ENCODE peak calls at places on chromosomes 12 and 14, in six cellular contexts. One of them, this sample, is unnamed.

GRCh38 chr14:20609215-20610001 is 18.2 kb upstream of the RNASE12 start:
- DNase-seq in substantia nigra: peak; percentile 46
- DNase-seq in sciatic nerve: peak; percentile 77
- DNase-seq in HS-5: peak; percentile 92
- DNase-seq in hippocampal formation: peak; percentile 54
- DNase-seq in EL: peak; percentile 90
- DNase-seq in this sample: peak; percentile 86

GRCh38 chr12:91948504-91948903 is 197.1 kb downstream of the BTG1 start:
- DNase-seq in HS-5: no peak
- DNase-seq in hippocampal formation: no peak
- DNase-seq in EL: no peak
- DNase-seq in substantia nigra: no peak
- DNase-seq in sciatic nerve: no peak
- DNase-seq in this sample: no peak

GRCh38 chr12:58046281-58046680 is 104.9 kb downstream of the ATP23 start:
- DNase-seq in sciatic nerve: no peak
- DNase-seq in EL: peak; percentile 28
- DNase-seq in HS-5: no peak
- DNase-seq in hippocampal formation: no peak
- DNase-seq in substantia nigra: no peak
- DNase-seq in this sample: no peak

GRCh38 chr12:103846415-103846814 is 5.4 kb upstream of the NT5DC3 start:
- DNase-seq in hippocampal formation: no peak
- DNase-seq in HS-5: no peak
- DNase-seq in EL: no peak
- DNase-seq in substantia nigra: no peak
- DNase-seq in sciatic nerve: no peak
- DNase-seq in this sample: no peak

GRCh38 chr12:3168775-3169221 is 91.6 kb downstream of the TSPAN9 start:
- DNase-seq in substantia nigra: no peak
- DNase-seq in EL: peak; percentile 97
- DNase-seq in sciatic nerve: no peak
- DNase-seq in HS-5: peak; percentile 89
- DNase-seq in hippocampal formation: no peak
- DNase-seq in this sample: no peak

GRCh38 chr12:65152012-65152411 is 17.4 kb upstream of the LEMD3 start:
- DNase-seq in HS-5: no peak
- DNase-seq in substantia nigra: no peak
- DNase-seq in sciatic nerve: no peak
- DNase-seq in hippocampal formation: no peak
- DNase-seq in EL: no peak
- DNase-seq in this sample: no peak

GRCh38 chr12:116066381-116067230 is 210.9 kb downstream of the MED13L start:
- DNase-seq in substantia nigra: peak; percentile 1
- DNase-seq in HS-5: no peak
- DNase-seq in hippocampal formation: no peak
- DNase-seq in sciatic nerve: no peak
- DNase-seq in EL: peak; percentile 49
- DNase-seq in this sample: no peak

GRCh38 chr12:3274664-3275063 is 197.5 kb downstream of the TSPAN9 start:
- DNase-seq in sciatic nerve: no peak
- DNase-seq in hippocampal formation: no peak
- DNase-seq in HS-5: no peak
- DNase-seq in substantia nigra: no peak
- DNase-seq in EL: no peak
- DNase-seq in this sample: no peak

GRCh38 chr12:82176016-82176415 is 182.2 kb downstream of the CCDC59 start:
- DNase-seq in hippocampal formation: no peak
- DNase-seq in substantia nigra: no peak
- DNase-seq in sciatic nerve: no peak
- DNase-seq in EL: no peak
- DNase-seq in HS-5: no peak
- DNase-seq in this sample: no peak

GRCh38 chr12:51388066-51388799 is 3.0 kb downstream of the GALNT6 start:
- DNase-seq in EL: peak; percentile 86
- DNase-seq in sciatic nerve: no peak
- DNase-seq in hippocampal formation: no peak
- DNase-seq in substantia nigra: peak; percentile 29
- DNase-seq in HS-5: no peak
- DNase-seq in this sample: peak; percentile 71

GRCh38 chr14:34539407-34540180 is at the start of gene EAPP:
- DNase-seq in substantia nigra: no peak
- DNase-seq in EL: peak; percentile 97
- DNase-seq in HS-5: peak; percentile 76
- DNase-seq in sciatic nerve: peak; percentile 98
- DNase-seq in hippocampal formation: no peak
- DNase-seq in this sample: peak; percentile 98

GRCh38 chr12:116136340-116136739 is 141.2 kb downstream of the MED13L start:
- DNase-seq in hippocampal formation: no peak
- DNase-seq in substantia nigra: no peak
- DNase-seq in EL: peak; percentile 68
- DNase-seq in HS-5: no peak
- DNase-seq in sciatic nerve: no peak
- DNase-seq in this sample: no peak

GRCh38 chr14:32761381-32761968 is 177.2 kb upstream of the NPAS3 start:
- DNase-seq in EL: peak; percentile 1
- DNase-seq in substantia nigra: no peak
- DNase-seq in hippocampal formation: no peak
- DNase-seq in sciatic nerve: no peak
- DNase-seq in HS-5: peak; percentile 9
- DNase-seq in this sample: no peak

GRCh38 chr12:113271853-113272561 is 50.7 kb downstream of the TPCN1 start:
- DNase-seq in hippocampal formation: peak; percentile 66
- DNase-seq in sciatic nerve: peak; percentile 86
- DNase-seq in substantia nigra: peak; percentile 74
- DNase-seq in HS-5: peak; percentile 31
- DNase-seq in EL: peak; percentile 79
- DNase-seq in this sample: peak; percentile 78

GRCh38 chr12:59452746-59453145 is 143.1 kb upstream of the SLC16A7 start:
- DNase-seq in sciatic nerve: no peak
- DNase-seq in EL: peak; percentile 56
- DNase-seq in substantia nigra: no peak
- DNase-seq in hippocampal formation: no peak
- DNase-seq in HS-5: no peak
- DNase-seq in this sample: no peak

GRCh38 chr14:94481468-94482131 is 5.6 kb upstream of the SERPINA9 start:
- DNase-seq in HS-5: no peak
- DNase-seq in hippocampal formation: no peak
- DNase-seq in substantia nigra: peak; percentile 25
- DNase-seq in sciatic nerve: no peak
- DNase-seq in EL: peak; percentile 86
- DNase-seq in this sample: no peak

GRCh38 chr14:75229923-75230792 is 48.5 kb upstream of the FOS start:
- DNase-seq in hippocampal formation: no peak
- DNase-seq in sciatic nerve: no peak
- DNase-seq in EL: peak; percentile 42
- DNase-seq in HS-5: no peak
- DNase-seq in substantia nigra: no peak
- DNase-seq in this sample: no peak

GRCh38 chr12:9869307-9870161 is at the start of gene CLEC2B:
- DNase-seq in EL: peak; percentile 50
- DNase-seq in substantia nigra: no peak
- DNase-seq in sciatic nerve: no peak
- DNase-seq in HS-5: peak; percentile 95
- DNase-seq in hippocampal formation: no peak
- DNase-seq in this sample: no peak

GRCh38 chr12:86256169-86256568 is at the start of gene MGAT4C:
- DNase-seq in substantia nigra: no peak
- DNase-seq in EL: no peak
- DNase-seq in sciatic nerve: no peak
- DNase-seq in hippocampal formation: no peak
- DNase-seq in HS-5: no peak
- DNase-seq in this sample: no peak

This sample was measured in globus pallidus.